ENCODE peak calls at places on chromosome 20, in nine cellular contexts. H, C, V, U, M, Y, X, Q and T are unnamed samples.

GRCh38 chr20:21175433-21175832 is 49.6 kb downstream of the KIZ start:
- DNase-seq in H (no peak), C (no peak), V (no peak), U (no peak), M (no peak), Y (no peak), X (no peak), Q (no peak), T (no peak)

GRCh38 chr20:24111858-24112257 is 123.3 kb upstream of the GGTLC1 start:
- DNase-seq in H (no peak), C (no peak), V (no peak), U (no peak), M (no peak), Y (no peak), X (no peak), Q (no peak), T (no peak)

GRCh38 chr20:37228656-37229055 is 33.0 kb downstream of the GHRH start:
- DNase-seq in H (no peak), C (no peak), V (no peak), U (no peak), M (no peak), Y (no peak), X (no peak), Q (peak; percentile 61), T (no peak)

GRCh38 chr20:50034567-50035170 is 51.9 kb downstream of the SNAI1 start:
- DNase-seq in H (no peak), C (peak; percentile 90), V (peak; percentile 58), U (no peak), M (no peak), Y (no peak), X (no peak), Q (no peak), T (no peak)

GRCh38 chr20:33653218-33653899 is 8.8 kb upstream of the C20orf144 start:
- DNase-seq in H (peak; percentile 81), C (peak; percentile 78), V (no peak), U (peak; percentile 54), M (no peak), Y (no peak), X (peak; percentile 83), Q (no peak), T (peak; percentile 47)

GRCh38 chr20:17262786-17263185 is 35.9 kb downstream of the PCSK2 start:
- DNase-seq in H (no peak), C (no peak), V (no peak), U (no peak), M (no peak), Y (no peak), X (no peak), Q (no peak), T (no peak)

GRCh38 chr20:11153819-11154218 is 480.0 kb upstream of the JAG1 start:
- DNase-seq in H (no peak), C (no peak), V (peak; percentile 66), U (no peak), M (no peak), Y (no peak), X (no peak), Q (no peak), T (no peak)

GRCh38 chr20:10696650-10697049 is 22.9 kb upstream of the JAG1 start:
- DNase-seq in H (peak; percentile 53), C (no peak), V (no peak), U (no peak), M (no peak), Y (no peak), X (no peak), Q (no peak), T (no peak)

GRCh38 chr20:10667077-10667401 is 6.8 kb downstream of the JAG1 start:
- DNase-seq in H (peak; percentile 65), C (no peak), V (peak; percentile 62), U (peak; percentile 53), M (peak; percentile 67), Y (no peak), X (no peak), Q (peak; percentile 71), T (peak; percentile 36)

GRCh38 chr20:46030290-46031013 is 1.4 kb downstream of the SLC12A5 start:
- DNase-seq in H (no peak), C (no peak), V (no peak), U (peak; percentile 35), M (no peak), Y (no peak), X (no peak), Q (no peak), T (peak; percentile 42)

GRCh38 chr20:24871429-24872213 is 77.4 kb upstream of the CST7 start:
- DNase-seq in H (no peak), C (no peak), V (no peak), U (no peak), M (no peak), Y (no peak), X (no peak), Q (no peak), T (no peak)

GRCh38 chr20:2023151-2023550 is 29.3 kb upstream of the PDYN start:
- DNase-seq in H (no peak), C (no peak), V (no peak), U (no peak), M (no peak), Y (no peak), X (no peak), Q (no peak), T (no peak)

GRCh38 chr20:47370850-47371782 is 14.6 kb upstream of the ZMYND8 start:
- DNase-seq in H (no peak), C (no peak), V (no peak), U (no peak), M (peak; percentile 29), Y (no peak), X (no peak), Q (no peak), T (no peak)

GRCh38 chr20:13017235-13017634 is 8.5 kb downstream of the SPTLC3 start:
- DNase-seq in H (no peak), C (peak; percentile 28), V (peak; percentile 47), U (no peak), M (no peak), Y (no peak), X (no peak), Q (no peak), T (no peak)

GRCh38 chr20:25372584-25373336 is 17.9 kb downstream of the ABHD12 start:
- DNase-seq in H (no peak), C (peak; percentile 91), V (peak; percentile 98), U (no peak), M (no peak), Y (no peak), X (no peak), Q (no peak), T (no peak)

GRCh38 chr20:23349338-23350006 is 1.1 kb upstream of the NXT1 start:
- DNase-seq in H (peak; percentile 21), C (no peak), V (no peak), U (no peak), M (no peak), Y (peak; percentile 6), X (peak; percentile 47), Q (no peak), T (no peak)

GRCh38 chr20:61885759-61886715 is 179.6 kb downstream of the TAF4 start:
- DNase-seq in H (no peak), C (no peak), V (no peak), U (no peak), M (no peak), Y (no peak), X (no peak), Q (peak; percentile 42), T (no peak)

GRCh38 chr20:56903421-56903820 is 274.3 kb downstream of the TFAP2C start:
- DNase-seq in H (no peak), C (no peak), V (no peak), U (no peak), M (no peak), Y (no peak), X (no peak), Q (no peak), T (no peak)

GRCh38 chr20:23783447-23783846 is 32.7 kb upstream of the CST1 start:
- DNase-seq in H (no peak), C (no peak), V (no peak), U (no peak), M (no peak), Y (no peak), X (no peak), Q (no peak), T (no peak)

GRCh38 chr20:62961310-62961783 is 8.8 kb downstream of the SLC17A9 start:
- DNase-seq in H (no peak), C (no peak), V (no peak), U (no peak), M (no peak), Y (no peak), X (no peak), Q (no peak), T (no peak)

GRCh38 chr20:47360207-47360488 is 3.6 kb upstream of the ZMYND8 start:
- DNase-seq in H (peak; percentile 70), C (peak; percentile 64), V (no peak), U (no peak), M (no peak), Y (no peak), X (peak; percentile 71), Q (no peak), T (no peak)

GRCh38 chr20:3472105-3472504 is 1.3 kb downstream of the ATRN start:
- DNase-seq in H (no peak), C (no peak), V (no peak), U (no peak), M (no peak), Y (no peak), X (no peak), Q (no peak), T (no peak)
- H3K27ac ChIP-seq in H (no peak overlapping the region), C (no peak overlapping the region), V (no peak overlapping the region), U (no peak overlapping the region), M (no peak overlapping the region), Y (no peak overlapping the region), X (no peak overlapping the region), Q (no peak overlapping the region), T (no peak overlapping the region)

GRCh38 chr20:19275630-19276071 is 63.2 kb downstream of the SLC24A3 start:
- DNase-seq in H (peak; percentile 57), C (peak; percentile 13), V (no peak), U (peak; percentile 5), M (peak; percentile 56), Y (no peak), X (peak; percentile 95), Q (peak; percentile 73), T (peak; percentile 12)
- H3K27ac ChIP-seq in H (peak overlapping the region; percentile 37), C (no peak overlapping the region), V (no peak overlapping the region), U (no peak overlapping the region), M (peak overlapping the region; percentile 44), Y (no peak overlapping the region), X (peak overlapping the region; percentile 84), Q (peak overlapping the region; percentile 65), T (no peak overlapping the region)

DNA sequence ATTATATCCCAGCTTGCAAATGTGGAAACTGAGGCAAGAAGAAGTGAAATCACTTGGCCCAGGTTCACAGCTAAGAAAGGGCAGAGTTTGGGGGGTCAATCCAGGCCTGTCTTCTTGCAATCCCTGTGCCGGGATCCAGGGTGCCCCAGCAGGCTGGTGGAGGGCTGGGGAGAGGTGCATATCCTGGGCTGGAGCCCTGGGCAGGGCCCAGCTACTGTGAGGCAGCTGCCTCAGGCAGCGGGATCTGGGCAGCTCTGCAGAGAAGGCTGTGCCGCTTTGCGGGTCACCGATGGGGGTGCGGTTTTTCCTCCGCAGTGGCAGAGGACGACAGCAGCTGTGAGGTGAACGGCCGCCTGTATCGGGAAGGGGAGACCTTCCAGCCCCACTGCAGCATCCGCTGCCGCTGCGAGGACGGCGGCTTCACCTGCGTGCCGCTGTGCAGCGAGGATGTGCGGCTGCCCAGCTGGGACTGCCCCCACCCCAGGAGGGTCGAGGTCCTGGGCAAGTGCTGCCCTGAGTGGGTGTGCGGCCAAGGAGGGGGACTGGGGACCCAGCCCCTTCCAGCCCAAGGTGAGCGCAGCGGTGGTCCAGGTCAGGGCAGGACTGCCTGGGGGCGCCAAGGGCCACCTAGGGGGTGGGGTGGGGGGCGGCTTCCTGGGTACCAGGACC is 9.4 kb downstream of the CCN5 start:
- DNase-seq in H (no peak), C (no peak), V (no peak), U (no peak), M (peak; percentile 22), Y (no peak), X (no peak), Q (peak; percentile 51), T (no peak)
- H3K27ac ChIP-seq in H (no peak overlapping the region), C (no peak overlapping the region), V (no peak overlapping the region), U (no peak overlapping the region), M (no peak overlapping the region), Y (no peak overlapping the region), X (peak overlapping the region; percentile 0), Q (no peak overlapping the region), T (no peak overlapping the region)

GRCh38 chr20:48601798-48602197 is 226.0 kb downstream of the PREX1 start:
- DNase-seq in H (no peak), C (no peak), V (no peak), U (no peak), M (peak; percentile 22), Y (no peak), X (no peak), Q (peak; percentile 14), T (no peak)
- H3K27ac ChIP-seq in H (no peak overlapping the region), C (no peak overlapping the region), V (no peak overlapping the region), U (no peak overlapping the region), M (no peak overlapping the region), Y (no peak overlapping the region), X (no peak overlapping the region), Q (no peak overlapping the region), T (no peak overlapping the region)